ENCODE peak calls at places on chromosomes 7 and 10, in ten cellular contexts. I is activated naive CD4-positive, alpha-beta T cell; K is A549; W is Calu3; P is ecto neural progenitor cell; A is hepatocyte; F is HT1080; X is HFF-Myc; S is NCI-H774; V is GM12891. G is an unnamed sample.

GRCh38 chr7:46945328-46945727 is 636.6 kb downstream of the TNS3 start:
- DNase-seq in V (no peak), K (no peak), F (no peak), S (no peak), I (no peak), P (no peak), A (no peak), W (no peak), X (no peak), G (no peak)

GRCh38 chr10:13877154-13877909 is 290.6 kb downstream of the PRPF18 start:
- DNase-seq in K (no peak), X (no peak), V (no peak), W (no peak), F (no peak), P (no peak), S (no peak), A (no peak), I (no peak), G (no peak)

GRCh38 chr10:22086730-22087364 is 83.3 kb upstream of the DNAJC1 start:
- DNase-seq in W (peak), I (no peak), V (no peak), P (no peak), S (peak), F (peak), K (peak), A (peak), X (peak), G (peak)

GRCh38 chr10:15660990-15661389 is 58.7 kb downstream of the ITGA8 start:
- DNase-seq in X (no peak), I (no peak), K (no peak), F (no peak), W (no peak), S (no peak), P (no peak), A (no peak), V (no peak), G (no peak)

GRCh38 chr7:143906176-143906575 is 4.2 kb upstream of the TCAF1 start:
- DNase-seq in S (no peak), W (no peak), V (no peak), I (no peak), F (no peak), K (no peak), A (no peak), P (no peak), X (no peak), G (no peak)

GRCh38 chr7:30755384-30756154 is 3.6 kb downstream of the INMT start:
- DNase-seq in K (no peak), P (no peak), I (no peak), F (no peak), S (no peak), W (no peak), A (no peak), X (no peak), V (no peak), G (no peak)

GRCh38 chr10:36349445-36350063 is 707.5 kb upstream of the FZD8 start:
- DNase-seq in A (peak), X (peak), V (no peak), I (no peak), S (no peak), F (peak), K (no peak), P (no peak), W (no peak), G (no peak)

GRCh38 chr10:110226926-110227641 is 19.7 kb downstream of the MXI1 start:
- DNase-seq in K (peak), S (no peak), X (no peak), F (no peak), V (peak), W (peak), A (peak), P (peak), I (peak), G (peak)

GRCh38 chr10:119205926-119206602 is 1.3 kb upstream of the GRK5 start:
- DNase-seq in K (peak), I (no peak), X (no peak), S (no peak), V (no peak), A (peak), P (no peak), F (peak), W (peak), G (peak)

GRCh38 chr7:65554-65953 is 126.8 kb upstream of the FAM20C start:
- DNase-seq in I (no peak), V (no peak), W (no peak), A (no peak), F (no peak), K (no peak), X (no peak), S (no peak), P (no peak), G (no peak)

GRCh38 chr7:18940577-18941134 is 176.8 kb downstream of the TWIST1 start:
- DNase-seq in P (no peak), S (no peak), I (no peak), X (no peak), F (no peak), K (no peak), W (no peak), A (no peak), V (no peak), G (no peak)

GRCh38 chr7:152173372-152174070 is 148.0 kb downstream of the GALNT11 start:
- DNase-seq in I (no peak), V (no peak), W (no peak), X (no peak), S (no peak), A (no peak), K (no peak), F (no peak), P (no peak), G (no peak)

GRCh38 chr7:15837627-15838026 is 151.1 kb upstream of the MEOX2 start:
- DNase-seq in V (no peak), X (no peak), F (no peak), S (no peak), I (no peak), K (no peak), W (no peak), A (no peak), P (no peak), G (no peak)

GRCh38 chr7:7178906-7179305 is 3.4 kb upstream of the C1GALT1 start:
- DNase-seq in X (no peak), K (no peak), F (peak), P (no peak), I (no peak), S (no peak), A (no peak), V (no peak), W (no peak), G (no peak)

GRCh38 chr10:104300002-104300735 is 31.2 kb downstream of the GSTO2 start:
- DNase-seq in V (no peak), F (peak), K (no peak), I (no peak), S (no peak), W (no peak), A (peak), P (no peak), X (peak), G (no peak)

GRCh38 chr7:5020098-5020497 is 25.6 kb upstream of the RBAK start:
- DNase-seq in F (no peak), W (no peak), S (no peak), P (no peak), K (no peak), X (no peak), A (no peak), I (no peak), V (no peak), G (no peak)

GRCh38 chr7:154353385-154353784 is 301.2 kb downstream of the DPP6 start:
- DNase-seq in X (no peak), F (no peak), I (no peak), A (no peak), K (no peak), S (no peak), W (no peak), V (no peak), P (no peak), G (no peak)

GRCh38 chr10:80132299-80133139 is at the start of gene PLAC9:
- DNase-seq in V (no peak), W (peak), S (no peak), A (peak), I (no peak), X (no peak), K (peak), F (no peak), P (peak), G (no peak)

G was measured in HAP-1.